ENCODE peak calls at places on chromosomes 13 and 19, in six cellular contexts. X is neuronal stem cell, J is IMR-90, E is trophoblast cell, K is H1, T is mesenchymal stem cell. I is an unnamed sample.

GRCh38 chr19:4064551-4065260 is 2.0 kb downstream of the ZBTB7A start:
- DNase-seq in X (no peak), J (no peak), E (no peak), K (no peak), T (no peak), I (peak)

GRCh38 chr13:98083507-98083906 is 59.4 kb upstream of the FARP1 start:
- DNase-seq in X (no peak), J (peak), E (peak), K (no peak), T (peak), I (no peak)

GRCh38 chr13:111872475-111873150 is 194.3 kb upstream of the SOX1 start:
- DNase-seq in X (no peak), J (no peak), E (no peak), K (peak), T (no peak), I (no peak)

GRCh38 chr19:56566904-56567273 is 379 bp upstream of the ZNF470 start:
- DNase-seq in X (no peak), J (no peak), E (peak), K (no peak), T (no peak), I (peak)

GRCh38 chr19:41386442-41386841 is 10.1 kb downstream of the TMEM91 start:
- DNase-seq in X (no peak), J (no peak), E (no peak), K (no peak), T (no peak), I (no peak)

GRCh38 chr19:51470966-51471365 is 7.4 kb upstream of the CEACAM18 start:
- DNase-seq in X (no peak), J (no peak), E (peak), K (no peak), T (no peak), I (no peak)

GRCh38 chr13:111614009-111614408 is 293.6 kb downstream of the TEX29 start:
- DNase-seq in X (no peak), J (no peak), E (no peak), K (no peak), T (no peak), I (peak)

GRCh38 chr19:17078920-17079709 is 3.5 kb downstream of the MYO9B start:
- DNase-seq in X (no peak), J (peak), E (no peak), K (no peak), T (no peak), I (no peak)

GRCh38 chr19:18789883-18790565 is 1.1 kb downstream of the COMP start:
- DNase-seq in X (no peak), J (no peak), E (no peak), K (peak), T (no peak), I (peak)

GRCh38 chr13:95948646-95949045 is 104.6 kb downstream of the UGGT2 start:
- DNase-seq in X (no peak), J (peak), E (no peak), K (no peak), T (no peak), I (no peak)

GRCh38 chr19:45528744-45529453 is 21.6 kb downstream of the VASP start:
- DNase-seq in X (no peak), J (no peak), E (peak), K (peak), T (no peak), I (peak)

GRCh38 chr13:101178394-101178793 is 237.9 kb downstream of the NALCN start:
- DNase-seq in X (no peak), J (peak), E (no peak), K (no peak), T (peak), I (no peak)

GRCh38 chr13:74907788-74908187 is 574.2 kb downstream of the TBC1D4 start:
- DNase-seq in X (no peak), J (no peak), E (no peak), K (no peak), T (no peak), I (no peak)

GRCh38 chr19:662207-662961 is 630 bp downstream of the RNF126 start:
- DNase-seq in X (no peak), J (peak), E (peak), K (no peak), T (peak), I (no peak)

GRCh38 chr13:32986552-32986951 is 29.7 kb upstream of the KL start:
- DNase-seq in X (no peak), J (no peak), E (no peak), K (no peak), T (no peak), I (no peak)

GRCh38 chr13:60655268-60655667 is 258.2 kb downstream of the TDRD3 start:
- DNase-seq in X (no peak), J (no peak), E (no peak), K (no peak), T (peak), I (no peak)

GRCh38 chr13:68676513-68677115 is 1431.0 kb upstream of the ATXN8OS start:
- DNase-seq in X (no peak), J (no peak), E (no peak), K (no peak), T (no peak), I (no peak)

GRCh38 chr19:44566984-44567383 is 37.5 kb upstream of the CEACAM20 start:
- DNase-seq in X (no peak), J (no peak), E (peak), K (no peak), T (no peak), I (no peak)

GRCh38 chr13:48535791-48536190 is 2.9 kb upstream of the RCBTB2 start:
- DNase-seq in X (no peak), J (no peak), E (no peak), K (no peak), T (no peak), I (no peak)

GRCh38 chr13:48536851-48537250 is 4.0 kb upstream of the RCBTB2 start:
- DNase-seq in X (no peak), J (no peak), E (no peak), K (no peak), T (no peak), I (no peak)

GRCh38 chr13:48533207-48533499 is 273 bp upstream of the RCBTB2 start:
- DNase-seq in X (no peak), J (no peak), E (no peak), K (no peak), T (no peak), I (no peak)

GRCh38 chr13:48533986-48534600 is 1.2 kb upstream of the RCBTB2 start:
- DNase-seq in X (no peak), J (no peak), E (no peak), K (no peak), T (no peak), I (no peak)

GRCh38 chr13:48534911-48535501 is 2.1 kb upstream of the RCBTB2 start:
- DNase-seq in X (no peak), J (no peak), E (no peak), K (no peak), T (no peak), I (no peak)
- H4K91ac ChIP-seq in X (no peak), J (no peak), E (no peak), K (no peak), T (no peak), I (no peak)

GRCh38 chr13:37666036-37666435 is 67.5 kb upstream of the POSTN start:
- DNase-seq in X (no peak), J (peak), E (no peak), K (no peak), T (peak), I (no peak)
- H3K23ac ChIP-seq in X (no peak), J (no peak), E (no peak), K (no peak), T (no peak), I (no peak)

DNA sequence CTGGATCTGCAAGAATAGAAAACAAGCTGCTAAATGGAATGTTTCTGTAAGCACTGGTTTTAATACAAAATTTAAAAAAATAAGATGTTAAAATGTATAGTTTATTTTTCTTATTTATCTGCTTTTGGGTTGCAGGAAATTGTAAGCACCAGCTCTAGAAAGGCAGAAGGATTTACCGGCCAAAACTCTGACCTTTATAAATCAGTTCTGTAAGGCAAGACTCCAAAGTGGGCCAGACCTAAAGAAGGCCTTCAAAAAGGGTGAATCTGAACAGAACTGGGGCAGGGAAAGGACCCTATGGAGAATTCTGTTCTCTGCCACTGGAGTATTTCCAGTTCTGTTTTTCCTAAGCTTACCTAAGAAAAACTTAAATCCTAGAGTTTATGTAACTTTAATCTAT is 19.3 kb downstream of the ZNF100 start:
- DNase-seq in X (no peak), J (no peak), E (no peak), K (no peak), T (no peak), I (no peak)
- H4K91ac ChIP-seq in X (no peak), J (no peak), E (no peak), K (no peak), T (no peak), I (no peak)

GRCh38 chr19:10543420-10544241 is at the start of gene ATG4D:
- DNase-seq in X (peak), J (peak), E (peak), K (peak), T (peak), I (peak)
- H3K23ac ChIP-seq in X (peak), J (peak), E (no peak), K (no peak), T (no peak), I (no peak)